ENCODE peak calls at places on chromosomes 16 and 17, in ten cellular contexts. One of them, this sample, is unnamed.

GRCh38 chr16:2004795-2005517 is 4.7 kb downstream of the ZNF598 start:
- DNase-seq in heart left ventricle: no peak
- DNase-seq in caudate nucleus: no peak
- DNase-seq in stomach: no peak
- DNase-seq in lung: no peak
- DNase-seq in dorsolateral prefrontal cortex: no peak
- DNase-seq in right atrium auricular region: no peak
- DNase-seq in CD4-positive, CD25-positive, alpha-beta regulatory T cell: no peak
- DNase-seq in left ventricle myocardium inferior: no peak
- DNase-seq in A549: no peak
- DNase-seq in this sample: no peak

GRCh38 chr16:48499822-48500440 is 110.0 kb downstream of the N4BP1 start:
- DNase-seq in heart left ventricle: peak; percentile 44
- DNase-seq in caudate nucleus: no peak
- DNase-seq in stomach: no peak
- DNase-seq in lung: no peak
- DNase-seq in dorsolateral prefrontal cortex: no peak
- DNase-seq in right atrium auricular region: peak; percentile 75
- DNase-seq in CD4-positive, CD25-positive, alpha-beta regulatory T cell: no peak
- DNase-seq in left ventricle myocardium inferior: no peak
- DNase-seq in A549: peak; percentile 77
- DNase-seq in this sample: no peak

GRCh38 chr16:22687031-22687530 is 126.9 kb upstream of the HS3ST2 start:
- DNase-seq in heart left ventricle: no peak
- DNase-seq in caudate nucleus: no peak
- DNase-seq in stomach: no peak
- DNase-seq in lung: no peak
- DNase-seq in dorsolateral prefrontal cortex: no peak
- DNase-seq in right atrium auricular region: no peak
- DNase-seq in CD4-positive, CD25-positive, alpha-beta regulatory T cell: no peak
- DNase-seq in left ventricle myocardium inferior: no peak
- DNase-seq in A549: no peak
- DNase-seq in this sample: no peak

GRCh38 chr17:10357768-10358167 is 15.0 kb downstream of the MYH13 start:
- DNase-seq in heart left ventricle: no peak
- DNase-seq in caudate nucleus: no peak
- DNase-seq in stomach: no peak
- DNase-seq in lung: no peak
- DNase-seq in dorsolateral prefrontal cortex: no peak
- DNase-seq in right atrium auricular region: no peak
- DNase-seq in CD4-positive, CD25-positive, alpha-beta regulatory T cell: no peak
- DNase-seq in left ventricle myocardium inferior: no peak
- DNase-seq in A549: peak; percentile 31
- DNase-seq in this sample: no peak

GRCh38 chr17:34366051-34366450 is 3.0 kb upstream of the CCL1 start:
- DNase-seq in heart left ventricle: no peak
- DNase-seq in caudate nucleus: no peak
- DNase-seq in stomach: no peak
- DNase-seq in lung: peak; percentile 28
- DNase-seq in dorsolateral prefrontal cortex: no peak
- DNase-seq in right atrium auricular region: no peak
- DNase-seq in CD4-positive, CD25-positive, alpha-beta regulatory T cell: no peak
- DNase-seq in left ventricle myocardium inferior: no peak
- DNase-seq in A549: no peak
- DNase-seq in this sample: no peak

GRCh38 chr17:80006339-80006720 is 29.3 kb downstream of the TBC1D16 start:
- DNase-seq in heart left ventricle: no peak
- DNase-seq in caudate nucleus: no peak
- DNase-seq in stomach: no peak
- DNase-seq in lung: no peak
- DNase-seq in dorsolateral prefrontal cortex: no peak
- DNase-seq in right atrium auricular region: no peak
- DNase-seq in CD4-positive, CD25-positive, alpha-beta regulatory T cell: no peak
- DNase-seq in left ventricle myocardium inferior: no peak
- DNase-seq in A549: no peak
- DNase-seq in this sample: no peak

GRCh38 chr17:81854974-81855774 is 5.2 kb downstream of the P4HB start:
- DNase-seq in heart left ventricle: no peak
- DNase-seq in caudate nucleus: no peak
- DNase-seq in stomach: peak; percentile 81
- DNase-seq in lung: no peak
- DNase-seq in dorsolateral prefrontal cortex: no peak
- DNase-seq in right atrium auricular region: no peak
- DNase-seq in CD4-positive, CD25-positive, alpha-beta regulatory T cell: no peak
- DNase-seq in left ventricle myocardium inferior: no peak
- DNase-seq in A549: no peak
- DNase-seq in this sample: no peak

GRCh38 chr16:22191089-22191965 is 14.8 kb upstream of the EEF2K start:
- DNase-seq in heart left ventricle: peak; percentile 99
- DNase-seq in caudate nucleus: peak; percentile 99
- DNase-seq in stomach: peak; percentile 100
- DNase-seq in lung: peak; percentile 99
- DNase-seq in dorsolateral prefrontal cortex: peak; percentile 99
- DNase-seq in right atrium auricular region: peak; percentile 100
- DNase-seq in CD4-positive, CD25-positive, alpha-beta regulatory T cell: peak; percentile 98
- DNase-seq in left ventricle myocardium inferior: peak; percentile 100
- DNase-seq in A549: peak; percentile 97
- DNase-seq in this sample: peak; percentile 99

GRCh38 chr16:7653746-7654145 is 321.1 kb downstream of the RBFOX1 start:
- DNase-seq in heart left ventricle: no peak
- DNase-seq in caudate nucleus: no peak
- DNase-seq in stomach: no peak
- DNase-seq in lung: no peak
- DNase-seq in dorsolateral prefrontal cortex: no peak
- DNase-seq in right atrium auricular region: no peak
- DNase-seq in CD4-positive, CD25-positive, alpha-beta regulatory T cell: no peak
- DNase-seq in left ventricle myocardium inferior: no peak
- DNase-seq in A549: no peak
- DNase-seq in this sample: no peak

GRCh38 chr16:78213751-78214150 is 114.3 kb downstream of the WWOX start:
- DNase-seq in heart left ventricle: no peak
- DNase-seq in caudate nucleus: no peak
- DNase-seq in stomach: no peak
- DNase-seq in lung: no peak
- DNase-seq in dorsolateral prefrontal cortex: no peak
- DNase-seq in right atrium auricular region: no peak
- DNase-seq in CD4-positive, CD25-positive, alpha-beta regulatory T cell: no peak
- DNase-seq in left ventricle myocardium inferior: no peak
- DNase-seq in A549: no peak
- DNase-seq in this sample: no peak

GRCh38 chr16:28291651-28292626 is at the start of gene SBK1:
- DNase-seq in heart left ventricle: peak; percentile 75
- DNase-seq in caudate nucleus: peak; percentile 53
- DNase-seq in stomach: peak; percentile 87
- DNase-seq in lung: peak; percentile 56
- DNase-seq in dorsolateral prefrontal cortex: peak; percentile 62
- DNase-seq in right atrium auricular region: no peak
- DNase-seq in CD4-positive, CD25-positive, alpha-beta regulatory T cell: peak; percentile 77
- DNase-seq in left ventricle myocardium inferior: peak; percentile 63
- DNase-seq in A549: peak; percentile 65
- DNase-seq in this sample: peak; percentile 70

GRCh38 chr16:11327277-11328171 is 17.7 kb upstream of the RMI2 start:
- DNase-seq in heart left ventricle: peak; percentile 44
- DNase-seq in caudate nucleus: no peak
- DNase-seq in stomach: no peak
- DNase-seq in lung: no peak
- DNase-seq in dorsolateral prefrontal cortex: no peak
- DNase-seq in right atrium auricular region: no peak
- DNase-seq in CD4-positive, CD25-positive, alpha-beta regulatory T cell: no peak
- DNase-seq in left ventricle myocardium inferior: peak; percentile 40
- DNase-seq in A549: no peak
- DNase-seq in this sample: no peak

GRCh38 chr17:49360796-49361128 is 1.3 kb downstream of the ZNF652 start:
- DNase-seq in heart left ventricle: no peak
- DNase-seq in caudate nucleus: no peak
- DNase-seq in stomach: no peak
- DNase-seq in lung: no peak
- DNase-seq in dorsolateral prefrontal cortex: no peak
- DNase-seq in right atrium auricular region: no peak
- DNase-seq in CD4-positive, CD25-positive, alpha-beta regulatory T cell: no peak
- DNase-seq in left ventricle myocardium inferior: no peak
- DNase-seq in A549: no peak
- DNase-seq in this sample: no peak

GRCh38 chr16:63066552-63066951 is 1030.3 kb upstream of the CDH8 start:
- DNase-seq in heart left ventricle: no peak
- DNase-seq in caudate nucleus: no peak
- DNase-seq in stomach: no peak
- DNase-seq in lung: no peak
- DNase-seq in dorsolateral prefrontal cortex: no peak
- DNase-seq in right atrium auricular region: no peak
- DNase-seq in CD4-positive, CD25-positive, alpha-beta regulatory T cell: no peak
- DNase-seq in left ventricle myocardium inferior: no peak
- DNase-seq in A549: peak; percentile 36
- DNase-seq in this sample: no peak

GRCh38 chr16:85309656-85310587 is 197.7 kb upstream of the CIBAR2 start:
- DNase-seq in heart left ventricle: peak; percentile 55
- DNase-seq in caudate nucleus: peak; percentile 65
- DNase-seq in stomach: no peak
- DNase-seq in lung: no peak
- DNase-seq in dorsolateral prefrontal cortex: peak; percentile 93
- DNase-seq in right atrium auricular region: peak; percentile 71
- DNase-seq in CD4-positive, CD25-positive, alpha-beta regulatory T cell: no peak
- DNase-seq in left ventricle myocardium inferior: peak; percentile 48
- DNase-seq in A549: no peak
- DNase-seq in this sample: peak; percentile 97

GRCh38 chr16:85312642-85313540 is 200.6 kb upstream of the CIBAR2 start:
- DNase-seq in heart left ventricle: no peak
- DNase-seq in caudate nucleus: no peak
- DNase-seq in stomach: no peak
- DNase-seq in lung: no peak
- DNase-seq in dorsolateral prefrontal cortex: no peak
- DNase-seq in right atrium auricular region: no peak
- DNase-seq in CD4-positive, CD25-positive, alpha-beta regulatory T cell: no peak
- DNase-seq in left ventricle myocardium inferior: no peak
- DNase-seq in A549: no peak
- DNase-seq in this sample: no peak

GRCh38 chr16:85311741-85312140 is 199.5 kb upstream of the CIBAR2 start:
- DNase-seq in heart left ventricle: no peak
- DNase-seq in caudate nucleus: no peak
- DNase-seq in stomach: no peak
- DNase-seq in lung: no peak
- DNase-seq in dorsolateral prefrontal cortex: no peak
- DNase-seq in right atrium auricular region: no peak
- DNase-seq in CD4-positive, CD25-positive, alpha-beta regulatory T cell: no peak
- DNase-seq in left ventricle myocardium inferior: no peak
- DNase-seq in A549: no peak
- DNase-seq in this sample: no peak

GRCh38 chr16:85312174-85312573 is 199.9 kb upstream of the CIBAR2 start:
- DNase-seq in heart left ventricle: no peak
- DNase-seq in caudate nucleus: no peak
- DNase-seq in stomach: no peak
- DNase-seq in lung: no peak
- DNase-seq in dorsolateral prefrontal cortex: no peak
- DNase-seq in right atrium auricular region: no peak
- DNase-seq in CD4-positive, CD25-positive, alpha-beta regulatory T cell: no peak
- DNase-seq in left ventricle myocardium inferior: no peak
- DNase-seq in A549: no peak
- DNase-seq in this sample: no peak

GRCh38 chr16:85310868-85311585 is 198.8 kb upstream of the CIBAR2 start:
- DNase-seq in heart left ventricle: no peak
- DNase-seq in caudate nucleus: no peak
- DNase-seq in stomach: no peak
- DNase-seq in lung: no peak
- DNase-seq in dorsolateral prefrontal cortex: no peak
- DNase-seq in right atrium auricular region: no peak
- DNase-seq in CD4-positive, CD25-positive, alpha-beta regulatory T cell: peak; percentile 27
- DNase-seq in left ventricle myocardium inferior: peak; percentile 37
- DNase-seq in A549: no peak
- DNase-seq in this sample: no peak
- H3K27ac ChIP-seq in heart left ventricle: no peak overlapping the region
- H3K27ac ChIP-seq in caudate nucleus: peak overlapping the region; percentile 98
- H3K27ac ChIP-seq in stomach: no peak overlapping the region
- H3K27ac ChIP-seq in lung: no peak overlapping the region
- H3K27ac ChIP-seq in dorsolateral prefrontal cortex: peak overlapping the region; percentile 90
- H3K27ac ChIP-seq in right atrium auricular region: peak overlapping the region; percentile 86
- H3K27ac ChIP-seq in CD4-positive, CD25-positive, alpha-beta regulatory T cell: peak overlapping the region; percentile 69
- H3K27ac ChIP-seq in left ventricle myocardium inferior: peak overlapping the region; percentile 44
- H3K27ac ChIP-seq in A549: no peak overlapping the region
- H3K27ac ChIP-seq in this sample: peak overlapping the region; percentile 98

DNA sequence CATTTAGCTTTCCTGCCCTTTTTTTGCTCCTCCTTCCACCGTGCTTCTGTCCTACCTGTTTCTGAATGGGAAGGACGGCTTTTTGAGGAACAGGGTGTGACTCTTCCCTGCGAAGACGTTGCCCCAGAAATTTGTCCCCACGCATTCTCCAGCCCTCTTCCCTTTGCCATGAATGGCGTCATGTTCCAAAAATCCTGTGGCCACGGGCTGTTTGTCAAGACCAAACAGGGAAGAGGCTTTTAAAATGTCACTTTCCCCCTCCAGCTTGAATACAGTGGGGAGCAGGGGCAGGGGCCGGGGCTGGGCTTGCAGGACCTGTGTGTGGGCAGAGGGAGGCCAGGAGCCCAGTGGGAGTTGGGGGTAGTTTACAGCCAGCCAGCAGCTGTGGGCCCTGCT is 13.9 kb downstream of the MPRIP start:
- DNase-seq in heart left ventricle: no peak
- DNase-seq in caudate nucleus: no peak
- DNase-seq in stomach: peak; percentile 24
- DNase-seq in lung: no peak
- DNase-seq in dorsolateral prefrontal cortex: no peak
- DNase-seq in right atrium auricular region: no peak
- DNase-seq in CD4-positive, CD25-positive, alpha-beta regulatory T cell: no peak
- DNase-seq in left ventricle myocardium inferior: no peak
- DNase-seq in A549: no peak
- DNase-seq in this sample: no peak
- H3K27ac ChIP-seq in heart left ventricle: peak overlapping the region; percentile 87
- H3K27ac ChIP-seq in caudate nucleus: no peak overlapping the region
- H3K27ac ChIP-seq in stomach: peak overlapping the region; percentile 65
- H3K27ac ChIP-seq in lung: peak overlapping the region; percentile 51
- H3K27ac ChIP-seq in dorsolateral prefrontal cortex: no peak overlapping the region
- H3K27ac ChIP-seq in right atrium auricular region: peak overlapping the region; percentile 72
- H3K27ac ChIP-seq in CD4-positive, CD25-positive, alpha-beta regulatory T cell: no peak overlapping the region
- H3K27ac ChIP-seq in left ventricle myocardium inferior: peak overlapping the region; percentile 82
- H3K27ac ChIP-seq in A549: peak overlapping the region; percentile 44
- H3K27ac ChIP-seq in this sample: no peak overlapping the region

DNA sequence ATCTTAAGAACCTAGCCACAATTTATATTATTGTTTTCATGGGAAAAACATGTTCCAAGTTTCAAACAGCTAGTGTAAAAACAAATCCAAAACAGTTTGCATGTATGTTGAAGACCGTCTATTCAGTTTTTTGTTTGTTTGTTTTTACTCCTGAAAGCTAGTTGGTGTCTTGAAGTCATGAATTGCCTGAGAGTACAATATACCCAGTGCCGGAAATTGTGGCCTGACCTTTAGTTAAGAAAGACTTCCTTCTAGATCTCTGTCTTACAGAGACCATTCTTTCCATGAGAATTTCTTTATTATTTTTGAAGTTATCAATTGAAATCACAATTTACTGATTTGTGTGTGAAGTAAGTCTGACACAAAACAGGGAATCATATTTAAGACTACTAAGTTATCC is 474.8 kb downstream of the KCNJ2 start:
- DNase-seq in heart left ventricle: no peak
- DNase-seq in caudate nucleus: no peak
- DNase-seq in stomach: no peak
- DNase-seq in lung: no peak
- DNase-seq in dorsolateral prefrontal cortex: no peak
- DNase-seq in right atrium auricular region: no peak
- DNase-seq in CD4-positive, CD25-positive, alpha-beta regulatory T cell: no peak
- DNase-seq in left ventricle myocardium inferior: no peak
- DNase-seq in A549: no peak
- DNase-seq in this sample: no peak
- H3K27ac ChIP-seq in heart left ventricle: no peak overlapping the region
- H3K27ac ChIP-seq in caudate nucleus: no peak overlapping the region
- H3K27ac ChIP-seq in stomach: no peak overlapping the region
- H3K27ac ChIP-seq in lung: no peak overlapping the region
- H3K27ac ChIP-seq in dorsolateral prefrontal cortex: no peak overlapping the region
- H3K27ac ChIP-seq in right atrium auricular region: no peak overlapping the region
- H3K27ac ChIP-seq in CD4-positive, CD25-positive, alpha-beta regulatory T cell: no peak overlapping the region
- H3K27ac ChIP-seq in left ventricle myocardium inferior: no peak overlapping the region
- H3K27ac ChIP-seq in A549: no peak overlapping the region
- H3K27ac ChIP-seq in this sample: no peak overlapping the region

GRCh38 chr17:917391-917811 is 62.2 kb downstream of the NXN start:
- DNase-seq in heart left ventricle: peak; percentile 32
- DNase-seq in caudate nucleus: no peak
- DNase-seq in stomach: no peak
- DNase-seq in lung: no peak
- DNase-seq in dorsolateral prefrontal cortex: no peak
- DNase-seq in right atrium auricular region: no peak
- DNase-seq in CD4-positive, CD25-positive, alpha-beta regulatory T cell: no peak
- DNase-seq in left ventricle myocardium inferior: no peak
- DNase-seq in A549: no peak
- DNase-seq in this sample: no peak
- H3K27ac ChIP-seq in heart left ventricle: peak overlapping the region; percentile 86
- H3K27ac ChIP-seq in caudate nucleus: no peak overlapping the region
- H3K27ac ChIP-seq in stomach: peak overlapping the region; percentile 50
- H3K27ac ChIP-seq in lung: peak overlapping the region; percentile 2
- H3K27ac ChIP-seq in dorsolateral prefrontal cortex: no peak overlapping the region
- H3K27ac ChIP-seq in right atrium auricular region: peak overlapping the region; percentile 53
- H3K27ac ChIP-seq in CD4-positive, CD25-positive, alpha-beta regulatory T cell: no peak overlapping the region
- H3K27ac ChIP-seq in left ventricle myocardium inferior: peak overlapping the region; percentile 84
- H3K27ac ChIP-seq in A549: no peak overlapping the region
- H3K27ac ChIP-seq in this sample: no peak overlapping the region